ENCODE peak calls at places on chromosomes 13 and 19, in six cellular contexts. One of them, this sample, is unnamed.

GRCh38 chr13:113114511-113115362 is 7.9 kb upstream of the F10 start:
- DNase-seq in heart right ventricle: no peak
- DNase-seq in Peyer's patch: peak; percentile 36
- DNase-seq in AG04449: no peak
- DNase-seq in mucosa of descending colon: no peak
- DNase-seq in fibroblast of mammary gland: no peak
- DNase-seq in this sample: no peak

GRCh38 chr13:32309812-32310706 is 5.1 kb downstream of the ZAR1L start:
- DNase-seq in heart right ventricle: peak; percentile 13
- DNase-seq in Peyer's patch: no peak
- DNase-seq in AG04449: no peak
- DNase-seq in mucosa of descending colon: peak; percentile 31
- DNase-seq in fibroblast of mammary gland: peak; percentile 76
- DNase-seq in this sample: peak; percentile 71

GRCh38 chr13:104936304-104936703 is 1599.2 kb downstream of the EFNB2 start:
- DNase-seq in heart right ventricle: no peak
- DNase-seq in Peyer's patch: no peak
- DNase-seq in AG04449: no peak
- DNase-seq in mucosa of descending colon: no peak
- DNase-seq in fibroblast of mammary gland: no peak
- DNase-seq in this sample: no peak

GRCh38 chr13:97310809-97311436 is 88.8 kb downstream of the MBNL2 start:
- DNase-seq in heart right ventricle: no peak
- DNase-seq in Peyer's patch: no peak
- DNase-seq in AG04449: no peak
- DNase-seq in mucosa of descending colon: no peak
- DNase-seq in fibroblast of mammary gland: no peak
- DNase-seq in this sample: no peak

GRCh38 chr19:54606891-54607781 is 13.7 kb downstream of the LILRA1 start:
- DNase-seq in heart right ventricle: no peak
- DNase-seq in Peyer's patch: no peak
- DNase-seq in AG04449: no peak
- DNase-seq in mucosa of descending colon: no peak
- DNase-seq in fibroblast of mammary gland: no peak
- DNase-seq in this sample: peak; percentile 66

GRCh38 chr19:42433503-42434260 is 6.5 kb upstream of the LIPE start:
- DNase-seq in heart right ventricle: peak; percentile 92
- DNase-seq in Peyer's patch: peak; percentile 95
- DNase-seq in AG04449: no peak
- DNase-seq in mucosa of descending colon: peak; percentile 97
- DNase-seq in fibroblast of mammary gland: peak; percentile 78
- DNase-seq in this sample: peak; percentile 75

GRCh38 chr19:35468637-35469036 is 20.6 kb downstream of the FFAR2 start:
- DNase-seq in heart right ventricle: peak; percentile 18
- DNase-seq in Peyer's patch: peak; percentile 88
- DNase-seq in AG04449: peak; percentile 2
- DNase-seq in mucosa of descending colon: peak; percentile 73
- DNase-seq in fibroblast of mammary gland: peak; percentile 33
- DNase-seq in this sample: peak; percentile 92

GRCh38 chr19:2770055-2771013 is 12.7 kb downstream of the SGTA start:
- DNase-seq in heart right ventricle: peak; percentile 84
- DNase-seq in Peyer's patch: no peak
- DNase-seq in AG04449: no peak
- DNase-seq in mucosa of descending colon: peak; percentile 52
- DNase-seq in fibroblast of mammary gland: peak; percentile 62
- DNase-seq in this sample: no peak

GRCh38 chr13:113905018-113905417 is 41.1 kb upstream of the GAS6 start:
- DNase-seq in heart right ventricle: no peak
- DNase-seq in Peyer's patch: no peak
- DNase-seq in AG04449: no peak
- DNase-seq in mucosa of descending colon: no peak
- DNase-seq in fibroblast of mammary gland: no peak
- DNase-seq in this sample: no peak

GRCh38 chr13:31761951-31762350 is 22.6 kb downstream of the RXFP2 start:
- DNase-seq in heart right ventricle: no peak
- DNase-seq in Peyer's patch: no peak
- DNase-seq in AG04449: no peak
- DNase-seq in mucosa of descending colon: no peak
- DNase-seq in fibroblast of mammary gland: peak; percentile 80
- DNase-seq in this sample: no peak

GRCh38 chr19:13712767-13713201 is 51.5 kb upstream of the MRI1 start:
- DNase-seq in heart right ventricle: peak; percentile 19
- DNase-seq in Peyer's patch: no peak
- DNase-seq in AG04449: no peak
- DNase-seq in mucosa of descending colon: no peak
- DNase-seq in fibroblast of mammary gland: no peak
- DNase-seq in this sample: no peak

GRCh38 chr13:94842901-94843300 is 130.6 kb upstream of the SOX21 start:
- DNase-seq in heart right ventricle: no peak
- DNase-seq in Peyer's patch: no peak
- DNase-seq in AG04449: no peak
- DNase-seq in mucosa of descending colon: no peak
- DNase-seq in fibroblast of mammary gland: no peak
- DNase-seq in this sample: no peak

GRCh38 chr19:30649934-30650614 is 277.9 kb downstream of the ZNF536 start:
- DNase-seq in heart right ventricle: peak; percentile 33
- DNase-seq in Peyer's patch: no peak
- DNase-seq in AG04449: peak; percentile 12
- DNase-seq in mucosa of descending colon: peak; percentile 38
- DNase-seq in fibroblast of mammary gland: peak; percentile 58
- DNase-seq in this sample: peak; percentile 56

GRCh38 chr13:110593430-110594130 is 21.8 kb upstream of the NAXD start:
- DNase-seq in heart right ventricle: no peak
- DNase-seq in Peyer's patch: peak; percentile 54
- DNase-seq in AG04449: no peak
- DNase-seq in mucosa of descending colon: peak; percentile 47
- DNase-seq in fibroblast of mammary gland: peak; percentile 75
- DNase-seq in this sample: peak; percentile 76

GRCh38 chr19:38267780-38268430 is 3.5 kb downstream of the SPINT2 start:
- DNase-seq in heart right ventricle: no peak
- DNase-seq in Peyer's patch: no peak
- DNase-seq in AG04449: no peak
- DNase-seq in mucosa of descending colon: peak; percentile 62
- DNase-seq in fibroblast of mammary gland: no peak
- DNase-seq in this sample: no peak

GRCh38 chr19:11420894-11421606 is 1.9 kb upstream of the RGL3 start:
- DNase-seq in heart right ventricle: peak; percentile 37
- DNase-seq in Peyer's patch: peak; percentile 61
- DNase-seq in AG04449: no peak
- DNase-seq in mucosa of descending colon: no peak
- DNase-seq in fibroblast of mammary gland: no peak
- DNase-seq in this sample: no peak

GRCh38 chr19:11416346-11417052 is 2.6 kb downstream of the RGL3 start:
- DNase-seq in heart right ventricle: no peak
- DNase-seq in Peyer's patch: no peak
- DNase-seq in AG04449: no peak
- DNase-seq in mucosa of descending colon: no peak
- DNase-seq in fibroblast of mammary gland: no peak
- DNase-seq in this sample: no peak

GRCh38 chr19:11418166-11418517 is 972 bp downstream of the RGL3 start:
- DNase-seq in heart right ventricle: no peak
- DNase-seq in Peyer's patch: no peak
- DNase-seq in AG04449: no peak
- DNase-seq in mucosa of descending colon: no peak
- DNase-seq in fibroblast of mammary gland: no peak
- DNase-seq in this sample: no peak

GRCh38 chr19:11420429-11420893 is 1.3 kb upstream of the RGL3 start:
- DNase-seq in heart right ventricle: peak; percentile 65
- DNase-seq in Peyer's patch: no peak
- DNase-seq in AG04449: no peak
- DNase-seq in mucosa of descending colon: peak; percentile 30
- DNase-seq in fibroblast of mammary gland: peak; percentile 80
- DNase-seq in this sample: no peak

DNA sequence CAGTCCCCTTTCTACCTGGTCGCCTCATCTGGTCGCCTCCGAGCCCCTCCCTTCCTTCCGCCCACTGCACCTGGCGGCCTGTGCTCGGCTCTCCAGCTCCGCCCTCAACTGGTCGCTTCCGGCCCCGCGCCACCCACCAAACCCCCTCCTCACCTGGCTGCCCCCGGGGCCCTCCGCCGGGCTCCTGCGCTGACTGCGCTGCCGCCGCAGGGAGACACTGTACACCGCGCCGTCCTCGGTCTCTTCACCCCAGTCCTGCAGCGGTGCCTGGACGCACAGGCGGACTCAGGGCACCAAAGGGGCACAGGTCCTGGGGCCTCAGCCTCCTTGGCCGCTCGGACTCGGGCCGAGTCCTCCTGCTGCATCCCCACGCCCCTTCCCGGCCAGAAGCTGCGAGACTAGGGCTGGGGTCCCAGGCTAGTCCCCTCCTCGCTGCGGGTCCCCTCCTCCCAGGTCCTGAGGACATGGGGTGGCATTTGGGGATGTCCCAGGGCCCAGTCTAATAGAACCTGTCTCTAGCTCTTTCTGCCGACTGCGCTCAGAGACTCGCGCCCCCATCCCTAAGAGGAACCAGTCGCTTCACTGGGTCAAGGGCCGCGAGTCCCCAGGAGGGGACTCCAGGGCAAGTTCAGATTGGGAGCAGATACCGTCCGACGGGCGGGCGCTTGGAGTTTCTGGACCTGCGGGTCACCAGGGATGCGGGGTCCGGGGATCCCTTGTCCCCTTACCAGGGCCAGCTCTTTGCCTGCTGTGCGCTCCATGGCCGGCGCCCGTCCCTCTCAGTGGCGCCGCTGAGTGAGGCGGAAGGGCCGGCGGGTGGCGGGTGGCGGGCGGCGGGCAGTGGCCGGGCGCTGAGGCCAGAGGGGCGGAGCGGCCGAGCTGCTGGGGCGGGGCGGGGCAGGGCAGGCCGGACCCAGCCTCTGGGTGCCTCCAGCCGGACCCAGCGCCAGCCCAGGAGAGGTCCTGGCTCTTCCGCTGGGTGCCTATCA is at the start of gene RGL3:
- DNase-seq in heart right ventricle: peak; percentile 19
- DNase-seq in Peyer's patch: peak; percentile 59
- DNase-seq in AG04449: no peak
- DNase-seq in mucosa of descending colon: peak; percentile 25
- DNase-seq in fibroblast of mammary gland: no peak
- DNase-seq in this sample: no peak
- H3K4me3 ChIP-seq in heart right ventricle: peak within 1 kb of the TSS; percentile 56
- H3K4me3 ChIP-seq in Peyer's patch: peak within 1 kb of the TSS; percentile 44
- H3K4me3 ChIP-seq in AG04449: no peak within 1 kb of the TSS
- H3K4me3 ChIP-seq in mucosa of descending colon: no peak within 1 kb of the TSS
- H3K4me3 ChIP-seq in fibroblast of mammary gland: no peak within 1 kb of the TSS
- H3K4me3 ChIP-seq in this sample: no peak within 1 kb of the TSS

DNA sequence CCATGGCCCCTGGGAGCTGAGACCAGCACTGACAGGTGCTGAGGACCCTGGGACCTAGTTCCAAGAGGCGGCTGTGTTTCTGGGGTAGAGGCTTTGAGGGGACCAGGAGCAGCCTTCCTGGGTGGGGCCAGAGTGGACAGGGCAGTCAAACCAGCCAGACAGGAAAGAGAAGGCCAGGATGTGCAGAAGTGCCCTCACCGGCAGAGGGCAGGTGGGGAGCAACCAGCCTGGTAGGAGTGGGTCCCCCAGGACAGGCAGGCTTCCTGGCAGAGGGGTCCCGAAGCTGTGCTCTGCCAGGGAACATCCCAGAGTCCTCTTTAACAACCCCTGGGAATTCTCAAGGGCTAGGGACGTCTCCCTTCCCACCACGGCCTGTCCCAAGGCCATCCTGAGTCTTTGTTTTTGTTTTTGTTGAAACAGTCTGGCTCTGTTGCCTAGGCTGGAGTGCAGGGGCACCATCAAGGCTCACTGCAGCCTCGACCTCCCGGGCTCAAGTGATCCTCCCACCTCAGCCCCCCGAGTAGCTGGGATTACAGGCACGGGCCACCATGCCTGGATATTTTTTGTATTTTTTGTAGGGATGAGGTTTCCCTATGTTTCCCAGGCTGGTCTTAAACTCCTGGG is 3.0 kb upstream of the HIPK4 start:
- DNase-seq in heart right ventricle: no peak
- DNase-seq in Peyer's patch: no peak
- DNase-seq in AG04449: no peak
- DNase-seq in mucosa of descending colon: peak; percentile 48
- DNase-seq in fibroblast of mammary gland: no peak
- DNase-seq in this sample: no peak
- TF ChIP-seq CTCF in heart right ventricle: peak; percentile 21
- TF ChIP-seq CTCF in Peyer's patch: no peak
- TF ChIP-seq CTCF in AG04449: peak; percentile 22
- TF ChIP-seq CTCF in mucosa of descending colon: no peak
- TF ChIP-seq CTCF in fibroblast of mammary gland: peak; percentile 21
- TF ChIP-seq CTCF in this sample: peak; percentile 22

DNA sequence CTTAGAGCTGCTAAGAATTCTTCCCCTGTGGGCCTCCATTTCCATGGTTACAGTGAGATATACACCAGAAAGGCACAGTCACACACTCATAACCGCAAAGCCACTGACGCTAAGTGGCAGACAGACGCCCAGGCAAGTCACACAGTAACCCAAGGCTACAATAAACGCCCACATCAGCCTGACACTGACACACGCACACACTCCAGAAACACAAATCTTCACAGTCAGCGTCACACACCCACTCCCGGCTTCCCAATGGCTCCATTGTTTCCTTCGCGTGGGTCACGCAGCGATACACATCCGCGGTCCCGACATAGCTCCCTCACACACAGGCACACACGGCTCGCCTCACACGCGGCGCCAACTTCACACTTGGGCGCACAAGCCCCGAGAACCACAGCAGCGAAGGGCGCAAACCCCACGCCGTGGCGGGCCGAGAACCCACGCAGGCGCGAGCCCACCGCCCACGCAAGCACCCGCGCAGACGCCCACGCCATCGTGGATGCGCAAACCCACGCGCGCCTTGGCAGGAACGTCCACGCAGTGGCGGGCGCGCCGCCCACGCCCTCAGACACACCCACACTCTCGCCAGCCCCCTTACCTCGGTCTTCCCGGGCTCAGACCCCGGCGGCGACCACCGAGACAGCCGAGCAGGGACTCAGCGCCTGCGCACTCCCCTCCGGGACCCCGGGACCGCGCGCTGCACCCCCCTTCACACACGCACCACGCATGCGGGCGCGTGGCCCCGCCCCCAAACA is at the start of gene ZNF667:
- DNase-seq in heart right ventricle: peak; percentile 13
- DNase-seq in Peyer's patch: no peak
- DNase-seq in AG04449: peak; percentile 3
- DNase-seq in mucosa of descending colon: peak; percentile 2
- DNase-seq in fibroblast of mammary gland: peak; percentile 55
- DNase-seq in this sample: no peak
- H3K4me3 ChIP-seq in heart right ventricle: peak within 1 kb of the TSS; percentile 76
- H3K4me3 ChIP-seq in Peyer's patch: peak within 1 kb of the TSS; percentile 58
- H3K4me3 ChIP-seq in AG04449: peak within 1 kb of the TSS; percentile 94
- H3K4me3 ChIP-seq in mucosa of descending colon: peak within 1 kb of the TSS; percentile 3
- H3K4me3 ChIP-seq in fibroblast of mammary gland: peak within 1 kb of the TSS; percentile 85
- H3K4me3 ChIP-seq in this sample: no peak within 1 kb of the TSS

GRCh38 chr19:1401889-1402217 is 511 bp upstream of the GAMT start:
- DNase-seq in heart right ventricle: no peak
- DNase-seq in Peyer's patch: no peak
- DNase-seq in AG04449: no peak
- DNase-seq in mucosa of descending colon: no peak
- DNase-seq in fibroblast of mammary gland: no peak
- DNase-seq in this sample: no peak

GRCh38 chr19:1399745-1400144 is 1.6 kb downstream of the GAMT start:
- DNase-seq in heart right ventricle: no peak
- DNase-seq in Peyer's patch: no peak
- DNase-seq in AG04449: no peak
- DNase-seq in mucosa of descending colon: no peak
- DNase-seq in fibroblast of mammary gland: no peak
- DNase-seq in this sample: no peak

GRCh38 chr19:1402411-1403070 is 1.2 kb upstream of the GAMT start:
- DNase-seq in heart right ventricle: no peak
- DNase-seq in Peyer's patch: no peak
- DNase-seq in AG04449: no peak
- DNase-seq in mucosa of descending colon: no peak
- DNase-seq in fibroblast of mammary gland: no peak
- DNase-seq in this sample: no peak

GRCh38 chr19:1400281-1401137 is 833 bp downstream of the GAMT start:
- DNase-seq in heart right ventricle: peak; percentile 68
- DNase-seq in Peyer's patch: no peak
- DNase-seq in AG04449: no peak
- DNase-seq in mucosa of descending colon: no peak
- DNase-seq in fibroblast of mammary gland: peak; percentile 42
- DNase-seq in this sample: no peak

GRCh38 chr19:1401138-1401888 is at the start of gene GAMT:
- DNase-seq in heart right ventricle: no peak
- DNase-seq in Peyer's patch: peak; percentile 74
- DNase-seq in AG04449: no peak
- DNase-seq in mucosa of descending colon: no peak
- DNase-seq in fibroblast of mammary gland: no peak
- DNase-seq in this sample: peak; percentile 64
- TF ChIP-seq CTCF in heart right ventricle: peak; percentile 65
- TF ChIP-seq CTCF in Peyer's patch: peak; percentile 36
- TF ChIP-seq CTCF in AG04449: peak; percentile 37
- TF ChIP-seq CTCF in mucosa of descending colon: peak; percentile 11
- TF ChIP-seq CTCF in fibroblast of mammary gland: no peak
- TF ChIP-seq CTCF in this sample: peak; percentile 52